ENCODE peak calls at places on chromosomes 6 and 20, in four cellular contexts. One of them, this sample, is unnamed.

GRCh38 chr6:30160791-30161261 is at the start of gene TRIM10:
- DNase-seq in GM12878: no peak
- DNase-seq in WTC11: no peak
- DNase-seq in K562: no peak
- DNase-seq in this sample: no peak

GRCh38 chr6:15776458-15776980 is 113.7 kb upstream of the DTNBP1 start:
- DNase-seq in GM12878: peak
- DNase-seq in WTC11: no peak
- DNase-seq in K562: no peak
- DNase-seq in this sample: no peak

GRCh38 chr20:49278817-49279676 is 1.2 kb upstream of the ZNFX1 start:
- DNase-seq in GM12878: no peak
- DNase-seq in WTC11: no peak
- DNase-seq in K562: peak
- DNase-seq in this sample: peak

GRCh38 chr6:35485402-35485877 is 11.4 kb downstream of the TEAD3 start:
- DNase-seq in GM12878: no peak
- DNase-seq in WTC11: peak
- DNase-seq in K562: no peak
- DNase-seq in this sample: no peak

GRCh38 chr20:38139919-38140753 is 24.9 kb downstream of the TGM2 start:
- DNase-seq in GM12878: no peak
- DNase-seq in WTC11: no peak
- DNase-seq in K562: no peak
- DNase-seq in this sample: no peak

GRCh38 chr6:122735618-122736017 is 43.9 kb upstream of the FABP7 start:
- DNase-seq in GM12878: no peak
- DNase-seq in WTC11: no peak
- DNase-seq in K562: no peak
- DNase-seq in this sample: no peak

GRCh38 chr6:5745081-5745480 is 261.6 kb downstream of the NRN1 start:
- DNase-seq in GM12878: no peak
- DNase-seq in WTC11: no peak
- DNase-seq in K562: no peak
- DNase-seq in this sample: no peak

GRCh38 chr6:51814418-51814817 is 273.0 kb downstream of the PKHD1 start:
- DNase-seq in GM12878: no peak
- DNase-seq in WTC11: peak
- DNase-seq in K562: no peak
- DNase-seq in this sample: no peak

GRCh38 chr20:57437267-57437666 is 46.1 kb downstream of the RBM38 start:
- DNase-seq in GM12878: no peak
- DNase-seq in WTC11: no peak
- DNase-seq in K562: no peak
- DNase-seq in this sample: no peak

GRCh38 chr20:57435105-57435497 is 43.9 kb downstream of the RBM38 start:
- DNase-seq in GM12878: no peak
- DNase-seq in WTC11: no peak
- DNase-seq in K562: no peak
- DNase-seq in this sample: no peak

GRCh38 chr20:57434390-57434700 is 43.1 kb downstream of the RBM38 start:
- DNase-seq in GM12878: no peak
- DNase-seq in WTC11: no peak
- DNase-seq in K562: no peak
- DNase-seq in this sample: no peak

GRCh38 chr20:57436223-57436545 is 45.0 kb downstream of the RBM38 start:
- DNase-seq in GM12878: no peak
- DNase-seq in WTC11: no peak
- DNase-seq in K562: no peak
- DNase-seq in this sample: no peak

GRCh38 chr20:57435498-57436222 is 44.5 kb downstream of the RBM38 start:
- DNase-seq in GM12878: no peak
- DNase-seq in WTC11: no peak
- DNase-seq in K562: peak
- DNase-seq in this sample: peak
- TF ChIP-seq ETV6 in GM12878: no peak
- TF ChIP-seq ETV6 in WTC11: no peak
- TF ChIP-seq ETV6 in K562: no peak
- TF ChIP-seq ETV6 in this sample: peak

GRCh38 chr6:10801224-10801848 is 37.0 kb downstream of the MAK start:
- DNase-seq in GM12878: no peak
- DNase-seq in WTC11: peak
- DNase-seq in K562: peak
- DNase-seq in this sample: peak
- TF ChIP-seq ETV6 in GM12878: no peak
- TF ChIP-seq ETV6 in WTC11: no peak
- TF ChIP-seq ETV6 in K562: no peak
- TF ChIP-seq ETV6 in this sample: no peak

GRCh38 chr20:9025643-9026042 is 43.2 kb upstream of the PLCB4 start:
- DNase-seq in GM12878: no peak
- DNase-seq in WTC11: no peak
- DNase-seq in K562: peak
- DNase-seq in this sample: no peak
- TF ChIP-seq ETV6 in GM12878: no peak
- TF ChIP-seq ETV6 in WTC11: no peak
- TF ChIP-seq ETV6 in K562: no peak
- TF ChIP-seq ETV6 in this sample: no peak

GRCh38 chr20:23401051-23401450 is 20.2 kb downstream of the NAPB start:
- DNase-seq in GM12878: no peak
- DNase-seq in WTC11: no peak
- DNase-seq in K562: no peak
- DNase-seq in this sample: no peak

GRCh38 chr20:23397961-23398360 is 23.3 kb downstream of the NAPB start:
- DNase-seq in GM12878: no peak
- DNase-seq in WTC11: no peak
- DNase-seq in K562: no peak
- DNase-seq in this sample: no peak

GRCh38 chr20:23403721-23404120 is 17.6 kb downstream of the NAPB start:
- DNase-seq in GM12878: no peak
- DNase-seq in WTC11: no peak
- DNase-seq in K562: no peak
- DNase-seq in this sample: no peak

GRCh38 chr20:23396961-23397620 is 24.2 kb downstream of the NAPB start:
- DNase-seq in GM12878: no peak
- DNase-seq in WTC11: no peak
- DNase-seq in K562: no peak
- DNase-seq in this sample: no peak

GRCh38 chr20:23399568-23400241 is 21.6 kb downstream of the NAPB start:
- DNase-seq in GM12878: no peak
- DNase-seq in WTC11: no peak
- DNase-seq in K562: no peak
- DNase-seq in this sample: no peak
- TF ChIP-seq ETV6 in GM12878: no peak
- TF ChIP-seq ETV6 in WTC11: no peak
- TF ChIP-seq ETV6 in K562: no peak
- TF ChIP-seq ETV6 in this sample: no peak

GRCh38 chr6:13712485-13712990 is 903 bp upstream of the RANBP9 start:
- DNase-seq in GM12878: no peak
- DNase-seq in WTC11: no peak
- DNase-seq in K562: peak
- DNase-seq in this sample: no peak
- TF ChIP-seq ETV6 in GM12878: peak
- TF ChIP-seq ETV6 in WTC11: no peak
- TF ChIP-seq ETV6 in K562: no peak
- TF ChIP-seq ETV6 in this sample: no peak

DNA sequence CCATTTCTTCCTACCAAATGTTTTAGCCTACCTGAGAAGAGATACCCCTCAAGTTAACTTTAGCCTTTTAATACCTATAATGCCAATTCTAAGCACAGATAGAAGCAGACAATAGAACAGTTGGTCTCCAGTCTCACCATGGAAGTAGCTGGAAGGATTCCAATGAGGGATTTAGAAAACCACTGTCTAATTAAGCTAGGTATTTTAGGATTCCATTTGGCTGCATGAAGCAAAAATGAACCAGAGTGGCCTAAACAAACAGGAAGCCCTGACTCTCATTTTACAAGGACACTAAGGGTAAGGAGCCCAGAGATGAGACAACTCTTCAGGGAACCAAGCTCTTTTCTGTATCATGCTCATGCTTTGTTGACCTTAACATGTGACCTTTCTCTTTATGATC is 199.2 kb downstream of the ALDH8A1 start:
- DNase-seq in GM12878: no peak
- DNase-seq in WTC11: no peak
- DNase-seq in K562: no peak
- DNase-seq in this sample: no peak
- TF ChIP-seq ETV6 in GM12878: no peak
- TF ChIP-seq ETV6 in WTC11: no peak
- TF ChIP-seq ETV6 in K562: no peak
- TF ChIP-seq ETV6 in this sample: no peak

DNA sequence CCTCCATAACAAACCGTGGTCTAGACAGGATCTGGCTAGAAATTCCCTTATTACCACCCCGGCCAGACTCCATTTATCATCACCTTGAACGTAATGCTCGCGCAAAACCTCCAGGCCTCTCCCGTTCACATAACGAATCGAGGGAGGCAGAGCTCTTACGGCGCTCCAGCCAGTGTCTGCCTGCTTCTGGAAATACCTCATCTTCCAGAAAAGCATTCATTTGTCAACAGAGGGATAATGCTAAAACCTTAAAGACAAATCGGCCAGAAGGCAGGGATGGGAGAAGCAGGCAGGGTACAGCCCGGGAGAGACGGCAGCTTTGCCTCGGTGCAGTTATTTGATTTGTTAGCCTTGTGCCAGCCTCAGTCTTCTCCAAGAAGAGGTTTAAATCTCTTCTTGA is 164.8 kb downstream of the CD83 start:
- DNase-seq in GM12878: no peak
- DNase-seq in WTC11: no peak
- DNase-seq in K562: no peak
- DNase-seq in this sample: no peak
- TF ChIP-seq ETV6 in GM12878: no peak
- TF ChIP-seq ETV6 in WTC11: no peak
- TF ChIP-seq ETV6 in K562: no peak
- TF ChIP-seq ETV6 in this sample: no peak

DNA sequence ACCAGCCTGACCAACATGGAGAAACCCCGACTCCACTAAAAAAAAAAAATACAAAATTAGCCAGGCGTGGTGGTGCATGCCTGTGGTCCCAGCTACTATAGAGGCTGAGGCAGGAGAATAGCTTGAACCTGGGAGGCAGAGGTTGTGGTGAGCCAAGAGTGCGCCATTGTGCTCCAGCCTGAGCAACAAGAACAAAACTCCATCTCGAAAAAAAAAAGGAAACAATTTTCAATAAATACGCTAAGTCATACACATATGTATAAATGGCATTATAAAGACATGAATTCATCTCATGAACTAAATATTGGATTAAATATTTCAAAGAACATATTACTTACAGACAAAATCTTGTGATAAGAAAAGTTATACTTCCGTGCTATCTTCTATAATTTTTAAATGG is 2.9 kb downstream of the ARHGAP18 start:
- DNase-seq in GM12878: no peak
- DNase-seq in WTC11: no peak
- DNase-seq in K562: no peak
- DNase-seq in this sample: no peak
- TF ChIP-seq ETV6 in GM12878: no peak
- TF ChIP-seq ETV6 in WTC11: no peak
- TF ChIP-seq ETV6 in K562: no peak
- TF ChIP-seq ETV6 in this sample: no peak

DNA sequence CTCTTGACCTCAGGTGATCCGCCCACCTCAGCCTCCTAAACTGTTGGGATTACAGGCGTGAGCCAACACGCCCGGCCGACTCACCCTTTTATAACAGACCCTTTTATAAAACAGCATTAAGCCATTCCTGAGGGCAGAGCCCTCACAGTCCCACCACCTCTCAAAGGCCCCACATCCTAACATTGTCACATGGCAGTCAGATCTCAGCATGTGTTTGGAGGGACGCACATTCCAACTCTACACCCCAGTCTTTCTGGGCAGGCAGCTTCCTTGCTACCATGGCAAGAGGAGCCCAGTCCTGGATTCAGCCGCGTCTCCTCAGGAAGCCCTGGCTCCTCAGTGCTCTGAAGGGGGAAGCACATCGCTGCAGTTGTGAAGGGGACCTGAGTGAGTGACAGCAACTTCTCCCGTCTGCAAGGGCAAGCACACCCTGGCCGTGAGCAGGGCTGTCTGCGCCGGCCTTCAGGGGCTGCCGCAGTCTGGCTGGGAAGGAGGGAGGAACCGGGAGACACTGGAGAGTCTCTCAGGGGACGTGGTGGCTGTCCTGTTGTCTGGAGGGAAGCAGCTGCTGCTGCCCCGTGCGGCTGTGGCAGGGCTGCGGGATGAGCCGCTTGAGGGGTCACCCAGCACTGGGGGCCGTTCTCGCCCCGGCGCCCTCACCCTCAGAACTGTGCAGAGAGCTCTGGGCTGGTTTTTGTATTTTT is 15.9 kb downstream of the OSBPL2 start:
- DNase-seq in GM12878: no peak
- DNase-seq in WTC11: no peak
- DNase-seq in K562: no peak
- DNase-seq in this sample: no peak
- TF ChIP-seq ETV6 in GM12878: no peak
- TF ChIP-seq ETV6 in WTC11: no peak
- TF ChIP-seq ETV6 in K562: no peak
- TF ChIP-seq ETV6 in this sample: no peak